ENCODE peak calls at places on chromosomes 6 and 20, in six cellular contexts. C, G, U, B, E and S are unnamed samples.

GRCh38 chr6:80523531-80523970 is 417.1 kb downstream of the BCKDHB start:
- DNase-seq in C (no peak), G (peak), U (no peak), B (no peak), E (peak), S (peak)

GRCh38 chr20:49482621-49483017 is at the start of gene KCNB1:
- DNase-seq in C (no peak), G (peak), U (peak), B (peak), E (peak), S (no peak)

GRCh38 chr20:53036992-53037391 is 64.8 kb downstream of the TSHZ2 start:
- DNase-seq in C (no peak), G (peak), U (peak), B (no peak), E (no peak), S (no peak)

GRCh38 chr20:49877254-49877990 is 37.9 kb downstream of the SPATA2 start:
- DNase-seq in C (no peak), G (no peak), U (no peak), B (no peak), E (no peak), S (no peak)

GRCh38 chr6:15090745-15091384 is 155.0 kb upstream of the JARID2 start:
- DNase-seq in C (no peak), G (no peak), U (no peak), B (no peak), E (no peak), S (no peak)

GRCh38 chr6:111845441-111845871 is 27.8 kb downstream of the FYN start:
- DNase-seq in C (no peak), G (no peak), U (no peak), B (no peak), E (no peak), S (no peak)

GRCh38 chr20:9119776-9120175 is 50.9 kb downstream of the PLCB4 start:
- DNase-seq in C (no peak), G (peak), U (no peak), B (no peak), E (no peak), S (no peak)

GRCh38 chr6:67300430-67301040 is 1334.5 kb upstream of the ADGRB3 start:
- DNase-seq in C (no peak), G (no peak), U (no peak), B (no peak), E (peak), S (no peak)

GRCh38 chr6:125037826-125038225 is 75.6 kb downstream of the RNF217 start:
- DNase-seq in C (no peak), G (no peak), U (no peak), B (no peak), E (no peak), S (no peak)

GRCh38 chr6:50602191-50602810 is 111.0 kb upstream of the TFAP2D start:
- DNase-seq in C (no peak), G (peak), U (no peak), B (no peak), E (no peak), S (peak)

GRCh38 chr6:139219271-139219729 is 72.5 kb downstream of the TXLNB start:
- DNase-seq in C (peak), G (peak), U (peak), B (peak), E (peak), S (peak)

GRCh38 chr20:19737025-19737424 is 21.0 kb upstream of the RIN2 start:
- DNase-seq in C (no peak), G (no peak), U (no peak), B (no peak), E (no peak), S (no peak)

GRCh38 chr20:63165538-63166422 is 50.2 kb downstream of the YTHDF1 start:
- DNase-seq in C (no peak), G (no peak), U (no peak), B (no peak), E (no peak), S (no peak)

GRCh38 chr20:34983089-34983820 is 27.6 kb downstream of the MYH7B start:
- DNase-seq in C (no peak), G (no peak), U (no peak), B (no peak), E (no peak), S (no peak)

GRCh38 chr6:146902846-146903245 is 301.4 kb upstream of the STXBP5 start:
- DNase-seq in C (no peak), G (no peak), U (no peak), B (no peak), E (no peak), S (no peak)

GRCh38 chr6:93136111-93136510 is 283.2 kb downstream of the EPHA7 start:
- DNase-seq in C (no peak), G (no peak), U (no peak), B (no peak), E (no peak), S (no peak)

GRCh38 chr6:32291549-32291948 is 67.7 kb upstream of the NOTCH4 start:
- DNase-seq in C (no peak), G (no peak), U (no peak), B (no peak), E (no peak), S (no peak)

GRCh38 chr6:116633685-116634084 is 17.4 kb downstream of the RSPH4A start:
- DNase-seq in C (no peak), G (no peak), U (no peak), B (no peak), E (no peak), S (no peak)

GRCh38 chr6:166420351-166420750 is 37.6 kb upstream of the MPC1 start:
- DNase-seq in C (peak), G (no peak), U (no peak), B (no peak), E (no peak), S (no peak)